ENCODE peak calls at places on chromosome 3, in four cellular contexts. O, D, H and E are unnamed samples.

GRCh38 chr3:124845406-124845805 is 41.8 kb downstream of the ITGB5 start:
- DNase-seq in O (no peak), D (no peak), H (no peak), E (no peak)

GRCh38 chr3:52065264-52065756 is 8.9 kb upstream of the DUSP7 start:
- DNase-seq in O (no peak), D (no peak), H (no peak), E (no peak)

GRCh38 chr3:72080101-72080500 is 295.2 kb upstream of the PROK2 start:
- DNase-seq in O (no peak), D (no peak), H (no peak), E (no peak)

GRCh38 chr3:35653347-35653746 is 14.0 kb downstream of the ARPP21 start:
- DNase-seq in O (no peak), D (no peak), H (no peak), E (no peak)

GRCh38 chr3:129424185-129424841 is 4.1 kb downstream of the EFCAB12 start:
- DNase-seq in O (peak), D (peak), H (peak), E (no peak)

GRCh38 chr3:68256635-68257034 is 602.2 kb upstream of the SUCLG2 start:
- DNase-seq in O (no peak), D (no peak), H (no peak), E (peak)

GRCh38 chr3:25663324-25664065 is 1.2 kb downstream of the TOP2B start:
- DNase-seq in O (no peak), D (peak), H (peak), E (peak)

GRCh38 chr3:75737831-75738493 is 47.4 kb downstream of the ZNF717 start:
- DNase-seq in O (no peak), D (no peak), H (no peak), E (no peak)

GRCh38 chr3:9902372-9903237 is at the start of gene IL17RE:
- DNase-seq in O (no peak), D (peak), H (peak), E (no peak)

GRCh38 chr3:194687638-194688206 is 2.0 kb downstream of the FAM43A start:
- DNase-seq in O (no peak), D (no peak), H (no peak), E (peak)

GRCh38 chr3:111080357-111080937 is 8.8 kb downstream of the NECTIN3 start:
- DNase-seq in O (no peak), D (peak), H (peak), E (no peak)
- TF ChIP-seq FOXM1 in O (no peak), D (no peak), H (no peak), E (no peak)

GRCh38 chr3:114553949-114554593 is 260.2 kb downstream of the TIGIT start:
- DNase-seq in O (no peak), D (no peak), H (no peak), E (no peak)
- TF ChIP-seq BHLHE40 in O (no peak), D (no peak), H (no peak), E (no peak)

GRCh38 chr3:28564211-28564610 is 215.6 kb upstream of the AZI2 start:
- DNase-seq in O (no peak), D (no peak), H (no peak), E (no peak)
- TF ChIP-seq FOXK2 in O (no peak), D (no peak), H (no peak), E (no peak)

GRCh38 chr3:38139191-38139590 is 730 bp downstream of the MYD88 start:
- DNase-seq in O (no peak), D (no peak), H (no peak), E (no peak)

GRCh38 chr3:38141173-38141951 is 2.9 kb downstream of the MYD88 start:
- DNase-seq in O (no peak), D (no peak), H (no peak), E (no peak)

GRCh38 chr3:38141952-38142273 is 3.5 kb downstream of the MYD88 start:
- DNase-seq in O (no peak), D (no peak), H (no peak), E (no peak)

GRCh38 chr3:38139652-38140051 is 1.2 kb downstream of the MYD88 start:
- DNase-seq in O (no peak), D (no peak), H (no peak), E (no peak)

GRCh38 chr3:38140326-38141172 is 2.1 kb downstream of the MYD88 start:
- DNase-seq in O (no peak), D (no peak), H (no peak), E (no peak)
- TF ChIP-seq FOXM1 in O (no peak), D (no peak), H (no peak), E (no peak)

DNA sequence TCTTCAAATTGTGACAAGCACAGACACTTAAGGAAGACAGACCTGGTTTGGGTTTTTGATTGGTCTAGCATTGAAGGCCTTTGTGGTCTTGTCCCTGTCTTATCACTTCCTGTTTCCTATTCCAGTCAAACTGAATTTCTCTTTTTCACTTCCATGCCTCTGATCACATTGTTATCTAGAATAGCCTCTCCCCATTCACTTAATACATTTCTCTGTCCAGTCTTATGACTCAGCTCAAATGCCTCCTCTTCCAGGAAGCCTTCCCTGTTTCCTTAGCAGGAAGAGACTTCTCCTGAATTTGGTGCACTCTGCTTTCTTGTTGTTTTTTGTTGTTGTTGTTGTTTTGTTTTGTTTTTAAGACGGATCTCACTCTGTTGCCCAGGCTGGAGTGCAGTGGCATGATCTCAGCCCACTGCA is 45.5 kb downstream of the LIMD1 start:
- DNase-seq in O (no peak), D (peak), H (no peak), E (no peak)
- TF ChIP-seq BHLHE40 in O (no peak), D (no peak), H (no peak), E (no peak)

GRCh38 chr3:172522871-172523818 is at the start of gene TNFSF10:
- DNase-seq in O (peak), D (peak), H (peak), E (no peak)
- TF ChIP-seq FOXK2 in O (no peak), D (no peak), H (no peak), E (no peak)

GRCh38 chr3:174859756-174860155 is 622 bp downstream of the NAALADL2 start:
- DNase-seq in O (no peak), D (no peak), H (no peak), E (no peak)
- TF ChIP-seq FOXM1 in O (no peak), D (no peak), H (no peak), E (no peak)

DNA sequence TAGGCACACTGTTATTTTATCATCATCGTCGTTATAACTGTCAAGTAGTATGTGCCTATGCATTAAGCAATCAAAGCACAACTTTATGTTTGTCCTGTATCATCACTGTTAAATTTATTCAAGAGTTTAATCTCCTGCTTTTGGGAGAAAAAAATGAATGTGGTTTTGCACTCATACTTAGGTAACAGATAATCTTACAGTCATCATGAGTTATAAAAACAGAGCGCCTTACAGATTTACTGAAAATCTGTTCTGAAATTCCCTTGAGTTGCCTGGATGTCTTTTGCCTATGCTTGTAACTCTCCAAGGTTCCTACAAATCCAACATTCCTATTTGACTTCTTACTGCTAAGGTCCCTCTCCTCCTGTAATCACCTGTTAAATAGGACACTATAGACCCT is 307.3 kb downstream of the ZIC4 start:
- DNase-seq in O (no peak), D (no peak), H (no peak), E (no peak)
- TF ChIP-seq BHLHE40 in O (no peak), D (no peak), H (no peak), E (no peak)

GRCh38 chr3:32175607-32176197 is 62.8 kb upstream of the CMTM8 start:
- DNase-seq in O (no peak), D (peak), H (peak), E (peak)
- TF ChIP-seq FOXK2 in O (no peak), D (no peak), H (no peak), E (no peak)